ENCODE peak calls at places on chromosomes 2 and 18, in four cellular contexts. J is mucosa of descending colon, K is cardiac fibroblast, N is astrocyte. Q is an unnamed sample.

GRCh38 chr2:181844551-181845290 is 46.8 kb upstream of the ITPRID2 start:
- DNase-seq in J (no peak), K (no peak), N (no peak), Q (no peak)

GRCh38 chr18:47166235-47166634 is 9.9 kb downstream of the IER3IP1 start:
- DNase-seq in J (no peak), K (no peak), N (no peak), Q (no peak)

GRCh38 chr18:6741290-6741689 is 11.8 kb downstream of the ARHGAP28 start:
- DNase-seq in J (no peak), K (peak), N (peak), Q (peak)

GRCh38 chr2:63639344-63639743 is 50.6 kb downstream of the MDH1 start:
- DNase-seq in J (no peak), K (no peak), N (no peak), Q (no peak)

GRCh38 chr2:231621051-231621879 is 28.6 kb downstream of the TEX44 start:
- DNase-seq in J (no peak), K (no peak), N (no peak), Q (no peak)

GRCh38 chr18:74459877-74460276 is 2.8 kb upstream of the DIPK1C start:
- DNase-seq in J (no peak), K (no peak), N (no peak), Q (no peak)

GRCh38 chr2:190940451-190940850 is 59.8 kb downstream of the GLS start:
- DNase-seq in J (no peak), K (no peak), N (peak), Q (no peak)

GRCh38 chr2:8573234-8573941 is 108.5 kb upstream of the ID2 start:
- DNase-seq in J (peak), K (no peak), N (no peak), Q (no peak)

GRCh38 chr2:228548230-228548629 is 366.7 kb upstream of the SPHKAP start:
- DNase-seq in J (no peak), K (peak), N (peak), Q (peak)

DNA sequence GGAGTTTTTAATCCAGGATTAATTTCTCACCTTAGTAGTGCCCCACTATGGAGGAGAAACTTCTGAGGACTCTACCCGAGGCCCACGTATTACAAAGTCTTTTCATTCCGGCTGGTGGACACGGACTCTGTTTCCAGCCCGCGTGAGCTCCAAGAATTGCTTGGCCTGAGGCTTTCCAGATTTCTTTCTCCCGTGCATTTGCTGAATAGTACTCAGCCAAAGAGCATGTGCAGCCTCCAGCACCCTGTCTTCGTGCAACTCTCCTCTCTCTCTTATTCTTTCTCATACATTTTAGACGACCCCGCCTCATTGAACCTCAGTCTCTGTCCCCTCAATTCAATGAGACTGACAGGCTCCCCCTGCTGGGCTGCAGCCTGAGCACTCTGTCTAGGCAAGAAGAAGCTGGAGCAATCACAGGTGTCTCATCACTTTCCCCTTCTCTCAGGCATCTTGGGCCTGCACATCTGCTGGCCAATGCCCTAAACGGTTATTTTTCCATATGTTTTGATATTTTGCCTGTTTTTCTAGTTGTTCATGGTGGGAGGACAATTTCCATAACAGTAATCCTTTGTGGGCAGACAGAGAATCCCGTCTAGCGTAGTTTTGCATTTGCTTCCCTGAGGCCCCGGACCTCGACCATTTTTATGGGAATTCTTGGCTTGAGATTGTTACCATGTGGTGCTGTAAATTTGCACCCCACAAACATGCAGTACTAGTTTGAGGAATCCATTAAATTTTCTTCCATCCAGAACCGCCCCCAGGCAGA is 50.0 kb upstream of the LPIN2 start:
- DNase-seq in J (peak), K (peak), N (no peak), Q (peak)
- H3K4me3 ChIP-seq in J (no peak), K (no peak), N (no peak), Q (no peak)

GRCh38 chr2:17830053-17831034 is 14.1 kb downstream of the MSGN1 start:
- DNase-seq in J (peak), K (peak), N (peak), Q (peak)
- H3K4me3 ChIP-seq in J (no peak), K (no peak), N (no peak), Q (no peak)

GRCh38 chr2:75484840-75485239 is 75.9 kb downstream of the EVA1A start:
- DNase-seq in J (no peak), K (no peak), N (no peak), Q (no peak)

GRCh38 chr2:75488157-75488556 is 72.6 kb downstream of the EVA1A start:
- DNase-seq in J (no peak), K (no peak), N (no peak), Q (no peak)

GRCh38 chr2:75481041-75481836 is 79.5 kb downstream of the EVA1A start:
- DNase-seq in J (no peak), K (peak), N (no peak), Q (peak)

GRCh38 chr2:75482398-75482797 is 78.3 kb downstream of the EVA1A start:
- DNase-seq in J (no peak), K (no peak), N (no peak), Q (no peak)

GRCh38 chr2:75483878-75484277 is 76.9 kb downstream of the EVA1A start:
- DNase-seq in J (no peak), K (no peak), N (no peak), Q (no peak)
- H3K4me3 ChIP-seq in J (no peak), K (no peak), N (no peak), Q (no peak)

DNA sequence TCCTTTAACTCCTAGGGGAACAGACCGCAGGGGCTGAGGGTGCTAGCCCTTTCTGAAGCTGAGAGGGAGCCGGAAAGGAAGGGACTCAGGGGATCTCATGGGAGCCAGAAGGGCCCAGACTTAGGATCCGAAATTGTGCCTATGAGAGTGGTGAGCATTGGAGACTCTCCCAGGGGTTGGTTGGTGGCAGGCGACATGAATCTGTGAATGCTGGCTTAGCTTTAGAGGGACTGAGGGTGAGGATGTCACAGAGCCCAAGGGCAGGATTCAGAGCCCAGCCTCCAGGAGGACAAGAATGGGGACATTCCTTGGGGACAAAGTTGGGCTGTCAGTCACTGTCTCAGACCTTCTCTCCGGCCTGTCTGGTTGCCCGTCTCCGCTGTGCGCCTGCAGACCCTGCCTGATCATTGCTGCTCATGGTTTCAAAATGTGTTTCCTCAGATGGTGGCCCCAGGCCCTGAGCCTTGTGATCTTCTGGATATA is 17.5 kb downstream of the GNLY start:
- DNase-seq in J (no peak), K (no peak), N (no peak), Q (no peak)
- H3K4me3 ChIP-seq in J (no peak), K (no peak), N (no peak), Q (no peak)

GRCh38 chr2:196376984-196377877 is 205.9 kb upstream of the STK17B start:
- DNase-seq in J (no peak), K (peak), N (peak), Q (peak)
- H3K4me3 ChIP-seq in J (no peak), K (no peak), N (no peak), Q (no peak)